ENCODE peak calls at places on chromosomes 3 and 15, in ten cellular contexts. E is AG04450; B is psoas muscle; K is neuronal stem cell; O is esophagus squamous epithelium; Z is CD8-positive, alpha-beta memory T cell; D is tibial artery; L is NT2/D1; Y is breast epithelium; F is effector memory CD4-positive, alpha-beta T cell. J is an unnamed sample.

GRCh38 chr3:15256861-15257341 is 50.9 kb downstream of the CAPN7 start:
- DNase-seq in Z (no peak), E (no peak), D (no peak), F (no peak), L (no peak), K (no peak), B (peak; percentile 43), Y (no peak), O (no peak), J (peak; percentile 37)

GRCh38 chr15:27783668-27784067 is 315.4 kb downstream of the OCA2 start:
- DNase-seq in F (no peak), Y (no peak), Z (no peak), D (no peak), L (no peak), O (no peak), E (no peak), B (no peak), K (no peak), J (no peak)

GRCh38 chr15:89395996-89396395 is 61.4 kb upstream of the POLG start:
- DNase-seq in K (no peak), O (no peak), D (no peak), B (no peak), E (no peak), L (no peak), Y (no peak), F (no peak), Z (no peak), J (no peak)

GRCh38 chr3:100492810-100493140 is 356 bp downstream of the TMEM45A start:
- DNase-seq in D (no peak), O (no peak), F (no peak), Y (no peak), Z (no peak), K (no peak), E (no peak), L (no peak), B (no peak), J (no peak)

GRCh38 chr3:139455855-139456254 is 20.5 kb downstream of the RBP2 start:
- DNase-seq in F (no peak), E (no peak), B (no peak), Z (no peak), K (no peak), D (no peak), L (no peak), Y (no peak), O (no peak), J (no peak)

GRCh38 chr3:65955792-65956477 is 82.8 kb downstream of the MAGI1 start:
- DNase-seq in K (no peak), F (no peak), Y (no peak), O (no peak), E (peak; percentile 23), D (no peak), L (no peak), Z (no peak), B (no peak), J (no peak)

GRCh38 chr15:68699881-68700394 is 120.8 kb downstream of the ANP32A start:
- DNase-seq in Y (no peak), K (no peak), Z (no peak), F (no peak), E (no peak), L (no peak), D (no peak), B (no peak), O (no peak), J (no peak)

GRCh38 chr3:158775001-158775400 is 26.9 kb upstream of the MFSD1 start:
- DNase-seq in K (no peak), F (no peak), D (no peak), Y (no peak), O (no peak), E (no peak), L (no peak), Z (no peak), B (no peak), J (no peak)

GRCh38 chr15:94324835-94325767 is 93.7 kb downstream of the MCTP2 start:
- DNase-seq in Y (no peak), D (no peak), L (no peak), E (no peak), B (no peak), Z (peak; percentile 26), K (no peak), O (no peak), F (no peak), J (no peak)

GRCh38 chr3:134965849-134966248 is 170.8 kb downstream of the EPHB1 start:
- DNase-seq in Z (no peak), O (no peak), F (no peak), Y (no peak), D (no peak), B (no peak), L (no peak), K (no peak), E (no peak), J (no peak)

GRCh38 chr15:88911766-88912118 is 1.4 kb downstream of the MFGE8 start:
- DNase-seq in Z (no peak), L (peak; percentile 63), F (no peak), E (no peak), B (peak; percentile 86), K (no peak), O (no peak), Y (no peak), D (no peak), J (peak; percentile 68)

GRCh38 chr3:48014358-48014757 is 1.9 kb downstream of the MAP4 start:
- DNase-seq in D (no peak), F (no peak), Z (no peak), O (no peak), Y (no peak), L (no peak), B (no peak), E (no peak), K (no peak), J (peak; percentile 40)

GRCh38 chr15:71804695-71805470 is 5.5 kb upstream of the NR2E3 start:
- DNase-seq in D (no peak), Y (no peak), F (no peak), K (no peak), B (no peak), L (no peak), Z (no peak), E (no peak), O (no peak), J (no peak)

GRCh38 chr3:176661432-176661964 is 535.8 kb downstream of the TBL1XR1 start:
- DNase-seq in Z (no peak), E (no peak), D (no peak), B (no peak), K (no peak), Y (no peak), F (no peak), L (no peak), O (no peak), J (no peak)

GRCh38 chr3:175655366-175655765 is 796.2 kb downstream of the NAALADL2 start:
- DNase-seq in O (no peak), F (no peak), D (no peak), L (no peak), Y (no peak), K (no peak), B (no peak), Z (no peak), E (no peak), J (no peak)

GRCh38 chr3:11995061-11995460 is 9.1 kb upstream of the SYN2 start:
- DNase-seq in Y (no peak), F (no peak), O (no peak), L (no peak), Z (no peak), E (no peak), B (no peak), K (no peak), D (no peak), J (no peak)

GRCh38 chr15:43826029-43826507 is 734 bp upstream of the WDR76 start:
- DNase-seq in E (no peak), F (no peak), D (no peak), L (no peak), Y (peak; percentile 15), Z (no peak), O (no peak), K (no peak), B (no peak), J (no peak)
- H3K4me3 ChIP-seq in E (no peak overlapping the region), F (peak overlapping the region; percentile 69), D (peak overlapping the region; percentile 58), L (no peak overlapping the region), Y (peak overlapping the region; percentile 66), Z (peak overlapping the region; percentile 76), O (peak overlapping the region; percentile 83), K (no peak overlapping the region), B (peak overlapping the region; percentile 64), J (no peak overlapping the region)

GRCh38 chr3:37909067-37909911 is 47.6 kb downstream of the CTDSPL start:
- DNase-seq in D (no peak), L (no peak), O (no peak), Y (no peak), E (no peak), B (no peak), Z (no peak), K (no peak), F (no peak), J (no peak)
- H3K9me3 ChIP-seq in D (no peaks in the 10 kb centered on the region), L (no peaks in the 10 kb centered on the region), O (no peaks in the 10 kb centered on the region), Y (no peaks in the 10 kb centered on the region), E (peaks cover 2% of the 10 kb centered on the region), B (no peaks in the 10 kb centered on the region), Z (no peaks in the 10 kb centered on the region), K (peaks cover 1% of the 10 kb centered on the region), F (no peaks in the 10 kb centered on the region), J (no peaks in the 10 kb centered on the region)

DNA sequence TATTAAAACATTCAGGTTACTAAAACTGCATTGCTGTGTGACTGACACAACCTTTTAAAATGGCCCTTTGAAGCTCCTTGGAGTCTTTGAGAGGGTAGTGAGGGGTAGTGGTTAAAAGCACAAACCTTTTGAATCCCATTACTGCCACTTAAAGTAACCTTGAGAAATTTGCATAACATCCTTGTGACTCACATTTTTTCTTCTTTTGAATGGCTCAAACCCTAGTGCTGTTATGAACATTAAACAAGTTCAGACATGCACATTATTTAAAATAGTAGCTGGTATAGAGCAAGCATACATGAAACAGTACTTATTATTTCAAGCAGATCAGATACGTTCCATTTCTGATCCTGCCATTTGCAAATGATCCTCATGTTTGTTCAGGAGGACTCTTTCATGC is 3.7 kb upstream of the CLDN1 start:
- DNase-seq in K (no peak), E (no peak), Z (no peak), L (no peak), Y (no peak), D (no peak), O (no peak), F (no peak), B (no peak), J (no peak)
- H3K4me3 ChIP-seq in K (no peak overlapping the region), E (no peak overlapping the region), Z (no peak overlapping the region), L (no peak overlapping the region), Y (no peak overlapping the region), D (no peak overlapping the region), O (no peak overlapping the region), F (no peak overlapping the region), B (no peak overlapping the region), J (no peak overlapping the region)

DNA sequence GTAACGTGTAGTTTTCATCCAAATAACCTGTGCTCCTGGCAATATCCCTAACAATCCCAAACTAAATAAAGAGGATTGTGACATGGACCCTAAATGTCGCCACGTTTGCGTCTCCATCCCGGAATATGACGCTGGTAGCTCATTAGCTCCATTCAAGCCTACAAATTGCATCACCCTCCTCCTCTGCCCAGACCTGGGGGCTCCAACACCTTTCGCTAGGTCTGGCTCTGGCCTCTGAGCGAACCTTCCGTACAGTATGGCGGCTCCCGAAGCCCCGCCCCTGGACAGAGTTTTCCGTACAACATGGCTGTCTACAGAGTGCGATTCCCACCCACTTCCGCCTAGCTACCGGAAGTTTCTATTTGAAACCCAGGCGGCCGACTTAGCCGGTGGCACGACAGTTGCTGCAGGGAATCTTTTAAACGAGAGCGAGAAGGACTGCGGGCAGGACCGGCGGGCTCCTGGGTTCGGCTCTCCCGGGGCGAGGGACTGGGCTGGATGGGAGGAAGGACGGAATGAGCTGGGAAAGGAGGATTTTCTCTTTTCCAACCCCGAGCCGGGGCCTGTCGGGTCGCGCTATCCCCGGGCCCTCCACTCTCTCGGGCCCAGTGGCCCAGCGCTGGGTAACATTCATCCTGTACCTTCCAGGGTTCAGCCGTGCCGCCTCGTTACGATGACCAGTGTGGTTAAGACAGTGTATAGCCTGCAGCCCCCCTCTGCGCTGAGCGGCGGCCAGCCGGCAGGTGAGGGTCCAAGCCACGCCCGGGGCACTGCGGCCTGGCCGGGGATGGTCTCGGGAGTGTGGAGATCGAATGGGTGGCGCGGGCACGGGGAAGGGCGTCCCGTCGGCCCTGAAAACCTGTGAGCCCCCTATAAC is at the start of gene KNSTRN:
- DNase-seq in B (peak; percentile 94), F (peak; percentile 88), K (peak; percentile 87), Z (peak; percentile 84), Y (peak; percentile 86), D (peak; percentile 93), L (peak; percentile 77), O (peak; percentile 61), E (peak; percentile 77), J (peak; percentile 91)
- H3K9me3 ChIP-seq in B (no peaks in the 10 kb centered on the region), F (no peaks in the 10 kb centered on the region), K (peaks cover 2% of the 10 kb centered on the region), Z (no peaks in the 10 kb centered on the region), Y (no peaks in the 10 kb centered on the region), D (no peaks in the 10 kb centered on the region), L (no peaks in the 10 kb centered on the region), O (no peaks in the 10 kb centered on the region), E (no peaks in the 10 kb centered on the region), J (no peaks in the 10 kb centered on the region)